ENCODE peak calls at places on chromosomes 3 and 15, in four cellular contexts. H is tibial artery, S is adipocyte, Q is amniotic stem cell. C is an unnamed sample.

GRCh38 chr15:91853968-91854943 is 748 bp downstream of the SLCO3A1 start:
- DNase-seq in H (peak), S (peak), Q (no peak), C (peak)

GRCh38 chr15:25087137-25087536 is 132.3 kb downstream of the SNRPN start:
- DNase-seq in H (peak), S (no peak), Q (no peak), C (no peak)

GRCh38 chr3:14623569-14624051 is 28.0 kb upstream of the CCDC174 start:
- DNase-seq in H (no peak), S (no peak), Q (no peak), C (no peak)

GRCh38 chr3:104989878-104990277 is 376.8 kb upstream of the ALCAM start:
- DNase-seq in H (no peak), S (no peak), Q (no peak), C (peak)

GRCh38 chr3:149659173-149659468 is 1.3 kb upstream of the WWTR1 start:
- DNase-seq in H (no peak), S (peak), Q (no peak), C (no peak)

GRCh38 chr15:77034620-77035467 is 36.1 kb downstream of the TSPAN3 start:
- DNase-seq in H (peak), S (peak), Q (no peak), C (no peak)

GRCh38 chr15:57732526-57733331 is 26.2 kb downstream of the POLR2M start:
- DNase-seq in H (no peak), S (peak), Q (no peak), C (peak)

GRCh38 chr15:25441111-25441510 is 2.3 kb upstream of the UBE3A start:
- DNase-seq in H (no peak), S (no peak), Q (no peak), C (no peak)

GRCh38 chr3:105518201-105518600 is 151.5 kb downstream of the ALCAM start:
- DNase-seq in H (no peak), S (no peak), Q (no peak), C (no peak)

GRCh38 chr3:147507638-147508286 is 98.6 kb downstream of the ZIC1 start:
- DNase-seq in H (no peak), S (peak), Q (no peak), C (no peak)

GRCh38 chr3:98151241-98151640 is 4.0 kb downstream of the OR5H14 start:
- DNase-seq in H (no peak), S (no peak), Q (no peak), C (peak)

GRCh38 chr15:40392986-40393948 is 10.7 kb downstream of the KNSTRN start:
- DNase-seq in H (no peak), S (peak), Q (no peak), C (no peak)

GRCh38 chr3:71309342-71309741 is 274.2 kb downstream of the FOXP1 start:
- DNase-seq in H (no peak), S (peak), Q (no peak), C (peak)

GRCh38 chr15:95459288-95459687 is 871.2 kb upstream of the NR2F2 start:
- DNase-seq in H (no peak), S (peak), Q (no peak), C (no peak)